ENCODE peak calls at places on chromosome 7, in six cellular contexts. G, S, Y, I, T and N are unnamed samples.
A peak's percentile ranks its signal among the peaks of the same experiment; 100 is the strongest.

GRCh38 chr7:92806496-92806895 is 29.9 kb downstream of the CDK6 start:
- DNase-seq in G (no peak), S (no peak), Y (no peak), I (no peak), T (no peak), N (no peak)

GRCh38 chr7:66894463-66895080 is 26.5 kb upstream of the TMEM248 start:
- DNase-seq in G (peak; percentile 77), S (no peak), Y (no peak), I (no peak), T (no peak), N (no peak)

GRCh38 chr7:30143748-30144251 is 9.0 kb downstream of the MTURN start:
- DNase-seq in G (no peak), S (peak; percentile 87), Y (no peak), I (no peak), T (no peak), N (no peak)

GRCh38 chr7:108653526-108653925 is 83.9 kb downstream of the DNAJB9 start:
- DNase-seq in G (no peak), S (no peak), Y (no peak), I (no peak), T (no peak), N (no peak)

GRCh38 chr7:54622696-54623309 is 80.6 kb downstream of the VSTM2A start:
- DNase-seq in G (no peak), S (no peak), Y (no peak), I (no peak), T (no peak), N (no peak)

GRCh38 chr7:47539398-47540052 is 42.4 kb downstream of the TNS3 start:
- DNase-seq in G (no peak), S (no peak), Y (no peak), I (no peak), T (peak; percentile 82), N (no peak)

GRCh38 chr7:126398851-126399529 is 853.8 kb downstream of the GRM8 start:
- DNase-seq in G (no peak), S (no peak), Y (no peak), I (no peak), T (no peak), N (no peak)

GRCh38 chr7:81761821-81762220 is 8.0 kb downstream of the HGF start:
- DNase-seq in G (peak; percentile 69), S (no peak), Y (no peak), I (no peak), T (no peak), N (no peak)

GRCh38 chr7:121419201-121420148 is 23.4 kb upstream of the FAM3C start:
- DNase-seq in G (no peak), S (no peak), Y (no peak), I (peak; percentile 98), T (no peak), N (no peak)

GRCh38 chr7:111424768-111425167 is 137.5 kb downstream of the IMMP2L start:
- DNase-seq in G (no peak), S (no peak), Y (no peak), I (no peak), T (no peak), N (no peak)

GRCh38 chr7:54664235-54665228 is 94.5 kb downstream of the SEC61G start:
- DNase-seq in G (peak; percentile 88), S (peak; percentile 60), Y (no peak), I (peak; percentile 31), T (peak; percentile 60), N (peak; percentile 70)

GRCh38 chr7:22137466-22137865 is 191.8 kb upstream of the CDCA7L start:
- DNase-seq in G (no peak), S (no peak), Y (no peak), I (no peak), T (no peak), N (no peak)

GRCh38 chr7:3636131-3636860 is 335.2 kb downstream of the SDK1 start:
- DNase-seq in G (no peak), S (no peak), Y (no peak), I (no peak), T (no peak), N (no peak)

GRCh38 chr7:138429577-138430250 is 30.3 kb upstream of the TRIM24 start:
- DNase-seq in G (no peak), S (peak; percentile 3), Y (no peak), I (no peak), T (no peak), N (no peak)

GRCh38 chr7:129423700-129424410 is 10.4 kb upstream of the STRIP2 start:
- DNase-seq in G (no peak), S (peak; percentile 17), Y (no peak), I (peak; percentile 56), T (no peak), N (no peak)

GRCh38 chr7:35729061-35729783 is 34.3 kb upstream of the HERPUD2 start:
- DNase-seq in G (no peak), S (no peak), Y (no peak), I (peak; percentile 34), T (no peak), N (no peak)

DNA sequence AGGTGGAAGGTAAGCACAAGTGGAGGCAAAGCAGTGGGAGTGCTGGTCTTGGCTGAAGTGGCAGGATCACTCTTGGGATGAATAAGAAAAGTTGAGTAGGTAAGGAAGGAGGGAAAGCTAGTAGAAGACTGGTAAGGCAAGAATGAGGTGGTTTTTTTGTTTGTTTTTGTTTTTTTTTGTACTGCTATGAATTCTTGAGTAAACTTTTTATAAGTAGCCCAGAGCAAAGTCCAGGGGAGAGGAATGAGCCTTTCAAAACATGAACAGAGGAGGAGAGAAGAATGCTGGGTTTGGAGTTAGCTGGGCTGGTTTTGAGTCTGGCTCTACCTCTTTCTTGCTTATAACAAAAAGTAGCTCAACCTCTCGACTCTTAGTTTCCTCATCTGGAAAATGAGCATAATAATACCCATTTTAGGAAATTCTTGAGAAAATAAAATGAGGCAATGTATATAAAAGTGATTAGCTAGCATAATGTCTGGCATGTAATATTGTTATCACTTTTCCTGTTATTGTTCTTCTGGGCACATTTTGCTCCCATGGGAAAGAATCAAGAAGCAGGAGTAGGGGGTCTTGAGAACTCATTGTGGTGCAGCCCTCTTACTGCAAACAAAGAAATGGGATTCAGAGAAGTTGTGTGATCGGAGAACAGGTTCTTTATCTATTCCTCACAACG is 24.1 kb upstream of the LRRC17 start:
- DNase-seq in G (no peak), S (no peak), Y (no peak), I (no peak), T (no peak), N (no peak)
- H3K4me1 ChIP-seq in G (no peaks in the 10 kb centered on the region), S (peaks cover 21% of the 10 kb centered on the region), Y (peaks cover 12% of the 10 kb centered on the region), I (no peaks in the 10 kb centered on the region), T (peaks cover 20% of the 10 kb centered on the region), N (peaks cover 6% of the 10 kb centered on the region)

DNA sequence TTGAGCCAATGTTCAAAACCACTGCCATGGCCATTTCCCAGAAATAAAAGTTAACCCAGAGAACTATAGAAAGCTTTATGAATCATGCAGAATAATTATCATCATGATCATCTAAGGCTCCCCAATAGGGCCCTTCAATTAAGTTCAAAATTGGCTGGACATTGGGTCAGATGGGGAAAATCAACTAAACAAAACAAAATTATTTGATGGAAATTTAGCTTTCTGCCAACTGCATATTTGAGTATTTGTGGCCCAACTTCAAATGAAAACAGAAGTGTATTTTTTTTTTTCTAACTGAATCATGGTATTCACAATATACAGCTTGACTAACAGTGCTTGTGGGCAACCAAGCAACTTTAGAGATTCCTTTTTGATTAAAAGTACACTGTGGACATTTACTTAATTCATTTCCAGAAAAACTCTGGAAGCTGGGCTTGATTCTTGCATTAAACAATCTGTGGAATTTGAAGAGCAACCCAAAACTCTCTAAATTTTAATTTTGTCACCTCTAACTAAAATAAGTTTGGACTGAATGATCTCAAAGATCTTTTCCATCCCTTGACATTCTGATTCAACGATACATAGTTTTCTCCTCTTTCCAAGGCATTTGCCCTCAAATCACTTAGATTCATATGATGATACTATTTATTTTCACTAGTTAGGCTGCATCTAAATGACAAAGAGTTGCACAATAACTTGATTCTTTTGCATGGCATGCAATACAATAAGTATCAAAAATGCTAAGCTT is 203.2 kb downstream of the AHR start:
- DNase-seq in G (no peak), S (no peak), Y (no peak), I (no peak), T (no peak), N (no peak)
- H3K4me3 ChIP-seq in G (no peak overlapping the region), S (no peak overlapping the region), Y (no peak overlapping the region), I (no peak overlapping the region), T (no peak overlapping the region), N (no peak overlapping the region)

GRCh38 chr7:130944997-130945396 is 211.0 kb upstream of the KLF14 start:
- DNase-seq in G (no peak), S (no peak), Y (no peak), I (no peak), T (no peak), N (no peak)
- H3K4me1 ChIP-seq in G (peaks cover 16% of the 10 kb centered on the region), S (peaks cover 18% of the 10 kb centered on the region), Y (peaks cover 96% of the 10 kb centered on the region), I (no peaks in the 10 kb centered on the region), T (peaks cover 73% of the 10 kb centered on the region), N (peaks cover 7% of the 10 kb centered on the region)

GRCh38 chr7:151925446-151926335 is 30.6 kb upstream of the GALNTL5 start:
- DNase-seq in G (no peak), S (no peak), Y (no peak), I (peak; percentile 72), T (peak; percentile 63), N (peak; percentile 86)
- H3K4me3 ChIP-seq in G (no peak overlapping the region), S (no peak overlapping the region), Y (no peak overlapping the region), I (no peak overlapping the region), T (no peak overlapping the region), N (no peak overlapping the region)

GRCh38 chr7:157808042-157808441 is 471.2 kb downstream of the DNAJB6 start:
- DNase-seq in G (no peak), S (no peak), Y (no peak), I (no peak), T (no peak), N (no peak)
- H3K4me1 ChIP-seq in G (peaks cover 28% of the 10 kb centered on the region), S (no peaks in the 10 kb centered on the region), Y (peaks cover 14% of the 10 kb centered on the region), I (no peaks in the 10 kb centered on the region), T (no peaks in the 10 kb centered on the region), N (no peaks in the 10 kb centered on the region)

DNA sequence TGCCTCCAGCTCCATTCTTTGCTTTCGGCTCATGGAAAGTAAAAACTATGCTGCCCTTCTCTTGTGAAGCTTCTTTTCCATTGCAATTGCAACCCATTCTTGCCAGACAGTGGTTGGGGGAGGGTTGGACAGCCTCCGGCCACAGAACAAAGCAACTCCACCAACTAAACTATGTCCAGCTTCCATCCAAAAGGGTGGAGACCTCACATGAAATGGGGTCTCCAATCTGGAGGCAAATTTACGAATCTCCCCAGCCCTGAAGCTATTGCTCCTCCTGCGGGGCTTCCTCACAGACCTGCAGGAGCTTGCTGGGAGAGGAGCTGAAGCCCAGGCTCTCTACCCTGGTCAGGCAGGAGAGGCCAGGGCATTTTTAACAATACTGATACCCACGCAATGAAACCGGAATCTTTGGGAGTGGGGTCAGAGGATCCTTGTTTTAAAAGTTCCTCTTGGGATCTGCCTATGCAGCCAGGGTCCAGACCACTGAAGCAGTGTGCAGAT is 576 bp downstream of the GPNMB start:
- DNase-seq in G (no peak), S (no peak), Y (no peak), I (no peak), T (no peak), N (no peak)
- H3K4me3 ChIP-seq in G (no peak overlapping the region), S (peak overlapping the region; percentile 3), Y (no peak overlapping the region), I (no peak overlapping the region), T (no peak overlapping the region), N (peak overlapping the region; percentile 39)

GRCh38 chr7:44984478-44984758 is 5.6 kb upstream of the MYO1G start:
- DNase-seq in G (no peak), S (no peak), Y (no peak), I (no peak), T (no peak), N (no peak)

GRCh38 chr7:44982535-44982923 is 3.7 kb upstream of the MYO1G start:
- DNase-seq in G (no peak), S (no peak), Y (no peak), I (no peak), T (no peak), N (no peak)

GRCh38 chr7:44983742-44984477 is 5.1 kb upstream of the MYO1G start:
- DNase-seq in G (no peak), S (no peak), Y (no peak), I (no peak), T (no peak), N (no peak)

GRCh38 chr7:44981035-44981706 is 2.4 kb upstream of the MYO1G start:
- DNase-seq in G (no peak), S (no peak), Y (no peak), I (no peak), T (no peak), N (no peak)

GRCh38 chr7:44982970-44983369 is 4.2 kb upstream of the MYO1G start:
- DNase-seq in G (no peak), S (no peak), Y (no peak), I (no peak), T (no peak), N (no peak)
- H3K4me1 ChIP-seq in G (peaks cover 22% of the 10 kb centered on the region), S (peaks cover 23% of the 10 kb centered on the region), Y (peaks cover 40% of the 10 kb centered on the region), I (no peaks in the 10 kb centered on the region), T (peaks cover 24% of the 10 kb centered on the region), N (no peaks in the 10 kb centered on the region)